ENCODE peak calls at places on chromosomes 6 and 20, in five cellular contexts. E is transverse colon, Z is neural progenitor cell, M is fibroblast of lung, U is tibial nerve. J is an unnamed sample.

GRCh38 chr6:144294016-144294415 is 8.9 kb downstream of the UTRN start:
- DNase-seq in M (peak; percentile 91), U (no peak), Z (no peak), E (no peak), J (no peak)

GRCh38 chr20:53706511-53707031 is 112.9 kb upstream of the ZNF217 start:
- DNase-seq in M (peak; percentile 28), Z (peak; percentile 38), E (no peak), U (no peak), J (no peak)

GRCh38 chr20:63957004-63957689 is 931 bp upstream of the UCKL1 start:
- DNase-seq in E (peak; percentile 87), Z (peak; percentile 72), M (peak; percentile 55), U (no peak), J (peak; percentile 77)

GRCh38 chr6:18160921-18161320 is 5.7 kb downstream of the KDM1B start:
- DNase-seq in Z (no peak), M (no peak), U (no peak), E (no peak), J (no peak)

GRCh38 chr20:59007758-59008511 is 881 bp upstream of the CTSZ start:
- DNase-seq in M (no peak), E (peak; percentile 72), U (peak; percentile 44), Z (no peak), J (no peak)

GRCh38 chr6:85792278-85792677 is 149.6 kb upstream of the SYNCRIP start:
- DNase-seq in Z (no peak), M (no peak), E (no peak), U (no peak), J (no peak)

GRCh38 chr6:155645328-155645727 is 189.7 kb upstream of the NOX3 start:
- DNase-seq in U (no peak), M (peak; percentile 2), E (no peak), Z (no peak), J (no peak)

GRCh38 chr6:43402819-43403218 is 24.5 kb upstream of the ABCC10 start:
- DNase-seq in M (no peak), U (no peak), E (no peak), Z (no peak), J (no peak)

GRCh38 chr6:42939810-42940167 is 10.5 kb downstream of the CNPY3 start:
- DNase-seq in E (no peak), U (no peak), M (no peak), Z (no peak), J (no peak)

GRCh38 chr20:50691585-50692552 is 527 bp upstream of the RIPOR3 start:
- DNase-seq in M (peak; percentile 59), U (peak; percentile 19), Z (peak; percentile 60), E (no peak), J (peak; percentile 80)

GRCh38 chr20:50692553-50692933 is 1.2 kb upstream of the RIPOR3 start:
- DNase-seq in Z (no peak), E (no peak), U (no peak), M (no peak), J (no peak)

GRCh38 chr20:50689864-50690263 is 1.5 kb downstream of the RIPOR3 start:
- DNase-seq in M (peak; percentile 36), E (no peak), U (peak; percentile 34), Z (no peak), J (peak; percentile 34)

GRCh38 chr20:50690562-50690978 is 772 bp downstream of the RIPOR3 start:
- DNase-seq in M (no peak), U (no peak), E (no peak), Z (peak; percentile 72), J (no peak)

DNA sequence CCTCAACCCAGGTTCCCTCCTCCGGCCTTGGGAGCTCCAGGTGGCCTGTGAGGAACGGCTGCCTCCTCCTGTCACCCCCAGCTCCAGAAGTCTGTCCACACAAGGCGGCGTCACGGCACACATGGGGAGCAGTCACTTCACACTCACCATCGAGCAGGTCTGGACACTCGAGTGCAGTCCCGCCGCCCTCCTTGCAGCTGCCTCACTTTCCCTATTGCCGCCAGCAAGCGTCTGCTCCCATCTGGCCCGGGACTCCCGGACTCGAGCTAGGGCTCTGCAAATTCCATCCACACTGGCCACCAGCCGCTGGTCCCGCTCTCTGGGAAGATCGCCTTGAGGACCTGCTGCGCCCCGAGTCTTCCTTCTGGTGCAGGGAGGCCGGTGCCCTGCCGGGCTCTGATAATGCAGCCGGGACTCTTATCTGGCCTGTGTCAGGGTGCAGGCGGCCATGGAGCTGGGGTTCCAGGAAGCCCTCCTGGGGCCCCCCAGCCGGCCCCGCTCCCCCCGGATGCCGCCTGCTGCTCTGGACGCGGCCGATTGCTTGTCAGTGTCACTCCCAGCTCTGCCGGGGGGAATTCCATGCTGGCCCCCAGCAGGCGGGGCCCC is at the start of gene RIPOR3:
- DNase-seq in Z (peak; percentile 59), M (no peak), U (no peak), E (no peak), J (peak; percentile 53)
- H3K4me1 ChIP-seq in Z (peaks cover 28% of the 10 kb centered on the region), M (peaks cover 6% of the 10 kb centered on the region), U (peaks cover 33% of the 10 kb centered on the region), E (peaks cover 12% of the 10 kb centered on the region), J (peaks cover 37% of the 10 kb centered on the region)

GRCh38 chr20:23884136-23884770 is 4.7 kb upstream of the CST5 start:
- DNase-seq in U (no peak), M (no peak), Z (no peak), E (no peak), J (no peak)

GRCh38 chr20:23884771-23885162 is 5.2 kb upstream of the CST5 start:
- DNase-seq in M (no peak), U (no peak), E (no peak), Z (no peak), J (no peak)

GRCh38 chr20:23887856-23888255 is 8.3 kb upstream of the CST5 start:
- DNase-seq in U (no peak), E (no peak), M (no peak), Z (no peak), J (peak; percentile 52)

DNA sequence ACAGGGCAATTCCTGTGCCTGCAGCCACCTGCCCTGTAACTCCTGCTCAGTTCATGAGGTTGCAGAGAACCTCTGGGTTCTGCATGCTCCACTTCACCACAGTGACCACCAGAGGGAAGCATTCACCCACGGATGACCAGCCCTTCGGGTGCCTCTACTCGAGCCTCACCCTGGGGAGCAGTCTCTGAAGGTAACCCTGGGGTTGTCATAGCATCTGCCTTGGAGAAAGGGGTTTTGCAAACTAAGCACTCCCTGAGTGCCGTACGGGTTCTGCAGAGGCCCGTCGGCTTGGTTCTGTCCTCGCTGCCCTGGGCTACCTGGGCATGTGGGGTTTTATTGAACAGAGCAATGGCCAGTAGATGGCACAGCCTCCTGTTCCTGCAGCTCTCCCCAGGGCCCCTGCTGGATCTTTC is 10.2 kb upstream of the CST5 start:
- DNase-seq in M (peak; percentile 14), U (no peak), E (peak; percentile 29), Z (peak; percentile 78), J (peak; percentile 67)
- TF ChIP-seq CTCF in M (peak; percentile 65), U (peak; percentile 67), E (peak; percentile 40), Z (peak; percentile 87), J (peak; percentile 56)

GRCh38 chr6:151058021-151058733 is 181.6 kb upstream of the AKAP12 start:
- DNase-seq in E (no peak), Z (peak; percentile 19), M (no peak), U (no peak), J (peak; percentile 85)

GRCh38 chr6:151056230-151056907 is 183.4 kb upstream of the AKAP12 start:
- DNase-seq in Z (no peak), U (no peak), E (no peak), M (no peak), J (no peak)

GRCh38 chr6:151060096-151060741 is 179.5 kb upstream of the AKAP12 start:
- DNase-seq in M (peak; percentile 85), Z (no peak), U (no peak), E (no peak), J (no peak)

GRCh38 chr6:151060742-151061100 is 179.0 kb upstream of the AKAP12 start:
- DNase-seq in U (no peak), Z (no peak), E (no peak), M (no peak), J (no peak)

DNA sequence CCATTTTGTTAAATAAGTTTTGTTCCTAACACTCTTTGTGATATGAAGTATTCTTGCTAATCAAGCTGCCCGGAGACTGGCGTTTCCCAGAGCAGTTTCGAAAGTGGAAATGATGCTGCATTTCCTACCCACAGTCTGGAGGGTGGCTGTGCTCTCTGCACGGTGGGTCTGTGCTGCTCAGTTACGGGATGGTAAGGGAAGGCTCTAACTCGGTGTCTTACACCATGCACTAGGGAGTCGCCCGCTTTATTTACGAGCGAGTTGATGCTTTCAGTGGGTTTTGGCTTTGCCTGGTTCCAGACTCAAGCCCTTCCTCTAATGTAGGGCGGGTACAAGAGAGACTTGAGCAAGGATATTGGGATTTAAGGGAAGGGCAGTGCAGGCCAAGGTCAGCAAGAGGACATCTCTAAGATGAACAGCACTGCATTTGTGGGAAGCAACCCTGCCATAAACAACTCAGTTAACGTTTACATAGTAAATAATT is 180.1 kb upstream of the AKAP12 start:
- DNase-seq in U (no peak), E (no peak), M (peak; percentile 59), Z (no peak), J (peak; percentile 9)
- H3K27ac ChIP-seq in U (peak overlapping the region; percentile 83), E (no peak overlapping the region), M (peak overlapping the region; percentile 41), Z (no peak overlapping the region), J (no peak overlapping the region)

GRCh38 chr20:22572491-22572890 is 11.9 kb downstream of the FOXA2 start:
- DNase-seq in M (no peak), Z (no peak), U (no peak), E (no peak), J (no peak)

GRCh38 chr20:22575737-22576136 is 8.6 kb downstream of the FOXA2 start:
- DNase-seq in U (no peak), Z (no peak), M (no peak), E (no peak), J (no peak)

GRCh38 chr20:22576273-22576672 is 8.1 kb downstream of the FOXA2 start:
- DNase-seq in U (no peak), M (no peak), E (no peak), Z (no peak), J (no peak)

GRCh38 chr20:22575087-22575721 is 9.2 kb downstream of the FOXA2 start:
- DNase-seq in E (peak; percentile 16), M (no peak), U (no peak), Z (peak; percentile 55), J (no peak)

GRCh38 chr20:22574545-22575086 is 9.8 kb downstream of the FOXA2 start:
- DNase-seq in E (no peak), M (no peak), Z (no peak), U (no peak), J (no peak)
- H3K4me1 ChIP-seq in E (peaks cover 12% of the 10 kb centered on the region), M (no peaks in the 10 kb centered on the region), Z (peaks cover 43% of the 10 kb centered on the region), U (peaks cover 20% of the 10 kb centered on the region), J (peaks cover 4% of the 10 kb centered on the region)

J was measured in testis.